ENCODE peak calls at places on chromosomes 13 and 19, in six cellular contexts. N, I, O, K, Y and E are unnamed samples.

GRCh38 chr19:5481957-5482356 is 26.7 kb downstream of the ZNRF4 start:
- DNase-seq in N (no peak), I (no peak), O (no peak), K (no peak), Y (no peak), E (no peak)

GRCh38 chr13:34026308-34026707 is 208.4 kb downstream of the RFC3 start:
- DNase-seq in N (no peak), I (no peak), O (no peak), K (no peak), Y (no peak), E (no peak)

GRCh38 chr13:57829496-57829895 is 198.0 kb downstream of the PCDH17 start:
- DNase-seq in N (no peak), I (no peak), O (no peak), K (no peak), Y (no peak), E (no peak)

GRCh38 chr13:43111887-43112400 is 88.6 kb downstream of the DNAJC15 start:
- DNase-seq in N (no peak), I (no peak), O (no peak), K (no peak), Y (no peak), E (no peak)

GRCh38 chr19:58054792-58055482 is 4.1 kb upstream of the ZNF135 start:
- DNase-seq in N (no peak), I (no peak), O (no peak), K (peak; percentile 21), Y (no peak), E (no peak)

GRCh38 chr13:97856001-97856675 is 97.3 kb upstream of the IPO5 start:
- DNase-seq in N (no peak), I (no peak), O (no peak), K (no peak), Y (peak; percentile 17), E (no peak)

GRCh38 chr13:46113596-46113995 is 8.8 kb upstream of the CPB2 start:
- DNase-seq in N (no peak), I (no peak), O (no peak), K (no peak), Y (no peak), E (no peak)

GRCh38 chr19:4064551-4065260 is 2.0 kb downstream of the ZBTB7A start:
- DNase-seq in N (no peak), I (peak; percentile 42), O (no peak), K (peak; percentile 63), Y (peak; percentile 64), E (no peak)

GRCh38 chr19:3505598-3506383 is at the start of gene FZR1:
- DNase-seq in N (peak; percentile 100), I (peak; percentile 99), O (peak; percentile 99), K (peak; percentile 98), Y (peak; percentile 100), E (peak; percentile 99)

GRCh38 chr13:47875206-47875605 is 125.9 kb downstream of the SUCLA2 start:
- DNase-seq in N (no peak), I (no peak), O (no peak), K (no peak), Y (no peak), E (no peak)

GRCh38 chr13:36736119-36736726 is 62.4 kb downstream of the SERTM1 start:
- DNase-seq in N (no peak), I (peak; percentile 57), O (no peak), K (peak; percentile 69), Y (peak; percentile 69), E (no peak)

GRCh38 chr19:33271246-33272021 is 30.9 kb downstream of the CEBPA start:
- DNase-seq in N (no peak), I (no peak), O (no peak), K (no peak), Y (no peak), E (no peak)

GRCh38 chr13:74661851-74662250 is 527.6 kb upstream of the KLF12 start:
- DNase-seq in N (no peak), I (no peak), O (no peak), K (no peak), Y (peak; percentile 35), E (no peak)

GRCh38 chr19:10565028-10565566 is 713 bp downstream of the KRI1 start:
- DNase-seq in N (no peak), I (peak; percentile 47), O (no peak), K (no peak), Y (peak; percentile 82), E (no peak)

GRCh38 chr19:54190942-54191670 is at the start of gene TSEN34:
- DNase-seq in N (peak; percentile 95), I (peak; percentile 77), O (peak; percentile 81), K (no peak), Y (peak; percentile 90), E (peak; percentile 84)

GRCh38 chr19:6540918-6541689 is 10.3 kb downstream of the TNFSF9 start:
- DNase-seq in N (no peak), I (no peak), O (no peak), K (no peak), Y (no peak), E (no peak)

GRCh38 chr19:39223703-39224279 is 19.7 kb upstream of the SYCN start:
- DNase-seq in N (no peak), I (no peak), O (no peak), K (no peak), Y (peak; percentile 55), E (no peak)

GRCh38 chr19:5627395-5627904 is 4.6 kb downstream of the SAFB start:
- DNase-seq in N (no peak), I (no peak), O (peak; percentile 20), K (peak; percentile 74), Y (no peak), E (peak; percentile 50)

GRCh38 chr13:61466280-61466679 is 50.6 kb upstream of the PCDH20 start:
- DNase-seq in N (no peak), I (no peak), O (no peak), K (peak; percentile 5), Y (no peak), E (no peak)

GRCh38 chr13:98293570-98294142 is 116.6 kb upstream of the RNF113B start:
- DNase-seq in N (no peak), I (no peak), O (no peak), K (no peak), Y (peak; percentile 20), E (no peak)

GRCh38 chr19:28727133-28727834 is 485.7 kb downstream of the UQCRFS1 start:
- DNase-seq in N (no peak), I (no peak), O (no peak), K (no peak), Y (peak; percentile 30), E (no peak)

GRCh38 chr13:75467009-75467728 is 14.8 kb downstream of the TBC1D4 start:
- DNase-seq in N (no peak), I (no peak), O (no peak), K (no peak), Y (no peak), E (no peak)

GRCh38 chr19:49855676-49856573 is 5.0 kb downstream of the PTOV1 start:
- DNase-seq in N (no peak), I (no peak), O (no peak), K (no peak), Y (no peak), E (no peak)

GRCh38 chr19:7932930-7933300 is 7.0 kb upstream of the CTXN1 start:
- DNase-seq in N (no peak), I (no peak), O (no peak), K (no peak), Y (no peak), E (no peak)

GRCh38 chr19:39140195-39140516 is 14.6 kb downstream of the PAK4 start:
- DNase-seq in N (no peak), I (no peak), O (no peak), K (no peak), Y (no peak), E (no peak)

GRCh38 chr13:59680429-59681024 is 483.2 kb downstream of the DIAPH3 start:
- DNase-seq in N (no peak), I (no peak), O (no peak), K (peak; percentile 22), Y (peak; percentile 36), E (no peak)

GRCh38 chr19:30882411-30883005 is 466.7 kb downstream of the TSHZ3 start:
- DNase-seq in N (no peak), I (no peak), O (no peak), K (peak; percentile 23), Y (no peak), E (no peak)

GRCh38 chr19:41795031-41795461 is 1.3 kb upstream of the CEACAM3 start:
- DNase-seq in N (no peak), I (peak; percentile 79), O (peak; percentile 17), K (peak; percentile 25), Y (peak; percentile 37), E (peak; percentile 23)

GRCh38 chr19:40542197-40542859 is 34.3 kb upstream of the SHKBP1 start:
- DNase-seq in N (no peak), I (peak; percentile 12), O (no peak), K (peak; percentile 20), Y (peak; percentile 62), E (no peak)

GRCh38 chr19:38879400-38879751 is 1.3 kb upstream of the RINL start:
- DNase-seq in N (no peak), I (no peak), O (no peak), K (no peak), Y (no peak), E (no peak)

GRCh38 chr13:98970293-98970692 is 7.6 kb downstream of the DOCK9 start:
- DNase-seq in N (no peak), I (no peak), O (no peak), K (no peak), Y (no peak), E (no peak)

GRCh38 chr19:39380521-39381502 is 10.1 kb downstream of the PAF1 start:
- DNase-seq in N (no peak), I (no peak), O (no peak), K (no peak), Y (no peak), E (no peak)

GRCh38 chr19:49749055-49749716 is 13.9 kb downstream of the TSKS start:
- DNase-seq in N (no peak), I (no peak), O (no peak), K (peak; percentile 20), Y (peak; percentile 36), E (no peak)